ENCODE peak calls at places on chromosomes 12 and 14, in seven cellular contexts. R is neuronal stem cell; I is OCI-LY7; Q is Caki2; O is activated naive CD4-positive, alpha-beta T cell treated with anti-CD3 and anti-CD28 coated beads, Interleukin-2, amount 50 U/mL, for 72 hours; P is stimulated activated CD4-positive, alpha-beta T cell treated with anti-CD3 and anti-CD28 coated beads, Interleukin-12 subunit alpha, Interleukin-12 subunit beta, amount 100 ng/mL, for 4 hours; Y is GDM1. W is an unnamed sample.

GRCh38 chr12:52249041-52249461 is 16.0 kb downstream of the KRT7 start:
- DNase-seq in R (no peak), I (no peak), Q (no peak), O (no peak), P (no peak), Y (no peak), W (peak)

GRCh38 chr12:108511633-108512540 is 3.2 kb upstream of the FICD start:
- DNase-seq in R (peak), I (peak), Q (peak), O (peak), P (peak), Y (peak), W (peak)

GRCh38 chr14:26527095-26527494 is 70.7 kb downstream of the NOVA1 start:
- DNase-seq in R (no peak), I (no peak), Q (peak), O (no peak), P (no peak), Y (no peak), W (no peak)

GRCh38 chr14:72804653-72805180 is 89.2 kb downstream of the DPF3 start:
- DNase-seq in R (no peak), I (no peak), Q (no peak), O (no peak), P (no peak), Y (no peak), W (no peak)

GRCh38 chr12:133081408-133081806 is 684 bp downstream of the ZNF140 start:
- DNase-seq in R (no peak), I (peak), Q (peak), O (no peak), P (no peak), Y (no peak), W (no peak)

GRCh38 chr12:10341892-10342509 is 34.3 kb downstream of the KLRD1 start:
- DNase-seq in R (no peak), I (peak), Q (no peak), O (no peak), P (no peak), Y (no peak), W (no peak)

GRCh38 chr14:29654910-29655590 is 272.6 kb downstream of the PRKD1 start:
- DNase-seq in R (no peak), I (no peak), Q (no peak), O (no peak), P (no peak), Y (no peak), W (no peak)

GRCh38 chr12:89354630-89354931 is 2.3 kb upstream of the DUSP6 start:
- DNase-seq in R (no peak), I (no peak), Q (peak), O (no peak), P (no peak), Y (no peak), W (no peak)

GRCh38 chr14:23182372-23183014 is 967 bp downstream of the SLC7A8 start:
- DNase-seq in R (no peak), I (peak), Q (no peak), O (peak), P (peak), Y (no peak), W (no peak)

GRCh38 chr12:101498252-101498651 is 23.1 kb downstream of the SPIC start:
- DNase-seq in R (no peak), I (no peak), Q (no peak), O (no peak), P (no peak), Y (no peak), W (no peak)

GRCh38 chr12:75954076-75954475 is 77.5 kb downstream of the PHLDA1 start:
- DNase-seq in R (no peak), I (no peak), Q (peak), O (no peak), P (no peak), Y (no peak), W (no peak)

GRCh38 chr12:25866586-25867378 is 91.7 kb upstream of the RASSF8 start:
- DNase-seq in R (no peak), I (no peak), Q (no peak), O (no peak), P (no peak), Y (no peak), W (no peak)

GRCh38 chr14:94483729-94484275 is 7.8 kb upstream of the SERPINA9 start:
- DNase-seq in R (no peak), I (no peak), Q (no peak), O (no peak), P (no peak), Y (no peak), W (no peak)

GRCh38 chr14:102827716-102828115 is 50.5 kb downstream of the TRAF3 start:
- DNase-seq in R (no peak), I (no peak), Q (no peak), O (no peak), P (no peak), Y (no peak), W (no peak)

GRCh38 chr12:69844836-69845235 is 19.8 kb downstream of the MYRFL start:
- DNase-seq in R (no peak), I (no peak), Q (no peak), O (no peak), P (no peak), Y (no peak), W (no peak)

GRCh38 chr14:95189400-95190162 is 32.3 kb upstream of the DICER1 start:
- DNase-seq in R (no peak), I (no peak), Q (no peak), O (no peak), P (no peak), Y (no peak), W (no peak)

GRCh38 chr12:108305520-108305919 is 33.6 kb downstream of the CMKLR1 start:
- DNase-seq in R (no peak), I (no peak), Q (no peak), O (no peak), P (no peak), Y (peak), W (no peak)

GRCh38 chr12:24537241-24537860 is 411.6 kb downstream of the BCAT1 start:
- DNase-seq in R (no peak), I (no peak), Q (no peak), O (no peak), P (no peak), Y (no peak), W (no peak)

GRCh38 chr12:131853832-131854797 is 25.9 kb downstream of the MMP17 start:
- DNase-seq in R (no peak), I (no peak), Q (no peak), O (no peak), P (no peak), Y (no peak), W (no peak)

GRCh38 chr14:100822007-100822406 is 3.9 kb upstream of the MEG3 start:
- DNase-seq in R (no peak), I (no peak), Q (no peak), O (no peak), P (no peak), Y (no peak), W (no peak)

GRCh38 chr14:104715871-104716270 is 8.2 kb upstream of the ADSS1 start:
- DNase-seq in R (no peak), I (no peak), Q (no peak), O (no peak), P (no peak), Y (no peak), W (no peak)

GRCh38 chr12:62841841-62842240 is 93.1 kb downstream of the PPM1H start:
- DNase-seq in R (no peak), I (no peak), Q (no peak), O (no peak), P (no peak), Y (no peak), W (no peak)

GRCh38 chr12:46246021-46246700 is 22.7 kb downstream of the SLC38A1 start:
- DNase-seq in R (no peak), I (no peak), Q (no peak), O (no peak), P (no peak), Y (no peak), W (no peak)

GRCh38 chr12:24815087-24815423 is 133.8 kb downstream of the BCAT1 start:
- DNase-seq in R (no peak), I (no peak), Q (no peak), O (no peak), P (no peak), Y (no peak), W (no peak)

GRCh38 chr12:47190271-47190750 is 110.6 kb upstream of the AMIGO2 start:
- DNase-seq in R (no peak), I (no peak), Q (peak), O (no peak), P (no peak), Y (no peak), W (no peak)

GRCh38 chr12:13097526-13097925 is 5.9 kb downstream of the GSG1 start:
- DNase-seq in R (no peak), I (no peak), Q (no peak), O (no peak), P (no peak), Y (no peak), W (no peak)

GRCh38 chr12:108255203-108255602 is 83.9 kb downstream of the CMKLR1 start:
- DNase-seq in R (no peak), I (no peak), Q (no peak), O (no peak), P (no peak), Y (no peak), W (no peak)